ENCODE peak calls at places on chromosomes 3 and 15, in seven cellular contexts. One of them, this sample, is unnamed.

GRCh38 chr3:150739877-150740645 is 22.9 kb downstream of the SIAH2 start:
- DNase-seq in upper lobe of left lung: no peak
- DNase-seq in tibial nerve: no peak
- DNase-seq in heart left ventricle: no peak
- DNase-seq in breast epithelium: no peak
- DNase-seq in adrenal gland: no peak
- DNase-seq in H54: no peak
- DNase-seq in this sample: no peak

GRCh38 chr3:10396083-10396482 is 75.2 kb upstream of the SEC13 start:
- DNase-seq in upper lobe of left lung: no peak
- DNase-seq in tibial nerve: no peak
- DNase-seq in heart left ventricle: no peak
- DNase-seq in breast epithelium: no peak
- DNase-seq in adrenal gland: no peak
- DNase-seq in H54: no peak
- DNase-seq in this sample: no peak

GRCh38 chr15:101707983-101708382 is 16.3 kb downstream of the TARS3 start:
- DNase-seq in upper lobe of left lung: no peak
- DNase-seq in tibial nerve: no peak
- DNase-seq in heart left ventricle: no peak
- DNase-seq in breast epithelium: no peak
- DNase-seq in adrenal gland: no peak
- DNase-seq in H54: no peak
- DNase-seq in this sample: no peak

GRCh38 chr3:102360211-102360610 is 74.6 kb upstream of the ZPLD1 start:
- DNase-seq in upper lobe of left lung: no peak
- DNase-seq in tibial nerve: no peak
- DNase-seq in heart left ventricle: no peak
- DNase-seq in breast epithelium: no peak
- DNase-seq in adrenal gland: no peak
- DNase-seq in H54: no peak
- DNase-seq in this sample: no peak

GRCh38 chr3:197408177-197408957 is 110.0 kb upstream of the DLG1 start:
- DNase-seq in upper lobe of left lung: no peak
- DNase-seq in tibial nerve: no peak
- DNase-seq in heart left ventricle: no peak
- DNase-seq in breast epithelium: no peak
- DNase-seq in adrenal gland: no peak
- DNase-seq in H54: no peak
- DNase-seq in this sample: no peak

GRCh38 chr3:188720636-188721035 is 451.1 kb upstream of the TPRG1 start:
- DNase-seq in upper lobe of left lung: no peak
- DNase-seq in tibial nerve: no peak
- DNase-seq in heart left ventricle: no peak
- DNase-seq in breast epithelium: no peak
- DNase-seq in adrenal gland: no peak
- DNase-seq in H54: peak
- DNase-seq in this sample: no peak

GRCh38 chr15:42511010-42511396 is 15.6 kb downstream of the SNAP23 start:
- DNase-seq in upper lobe of left lung: no peak
- DNase-seq in tibial nerve: no peak
- DNase-seq in heart left ventricle: no peak
- DNase-seq in breast epithelium: no peak
- DNase-seq in adrenal gland: no peak
- DNase-seq in H54: no peak
- DNase-seq in this sample: no peak

GRCh38 chr3:177827517-177828249 is 630.4 kb upstream of the TBL1XR1 start:
- DNase-seq in upper lobe of left lung: no peak
- DNase-seq in tibial nerve: no peak
- DNase-seq in heart left ventricle: no peak
- DNase-seq in breast epithelium: no peak
- DNase-seq in adrenal gland: peak
- DNase-seq in H54: no peak
- DNase-seq in this sample: no peak

GRCh38 chr3:4776399-4776979 is 202.7 kb upstream of the BHLHE40 start:
- DNase-seq in upper lobe of left lung: no peak
- DNase-seq in tibial nerve: no peak
- DNase-seq in heart left ventricle: no peak
- DNase-seq in breast epithelium: no peak
- DNase-seq in adrenal gland: no peak
- DNase-seq in H54: no peak
- DNase-seq in this sample: peak

GRCh38 chr3:113245775-113246174 is 34.4 kb downstream of the BOC start:
- DNase-seq in upper lobe of left lung: no peak
- DNase-seq in tibial nerve: peak
- DNase-seq in heart left ventricle: peak
- DNase-seq in breast epithelium: no peak
- DNase-seq in adrenal gland: peak
- DNase-seq in H54: no peak
- DNase-seq in this sample: no peak

GRCh38 chr3:88219138-88219792 is 69.5 kb downstream of the C3orf38 start:
- DNase-seq in upper lobe of left lung: peak
- DNase-seq in tibial nerve: peak
- DNase-seq in heart left ventricle: peak
- DNase-seq in breast epithelium: no peak
- DNase-seq in adrenal gland: peak
- DNase-seq in H54: no peak
- DNase-seq in this sample: peak

DNA sequence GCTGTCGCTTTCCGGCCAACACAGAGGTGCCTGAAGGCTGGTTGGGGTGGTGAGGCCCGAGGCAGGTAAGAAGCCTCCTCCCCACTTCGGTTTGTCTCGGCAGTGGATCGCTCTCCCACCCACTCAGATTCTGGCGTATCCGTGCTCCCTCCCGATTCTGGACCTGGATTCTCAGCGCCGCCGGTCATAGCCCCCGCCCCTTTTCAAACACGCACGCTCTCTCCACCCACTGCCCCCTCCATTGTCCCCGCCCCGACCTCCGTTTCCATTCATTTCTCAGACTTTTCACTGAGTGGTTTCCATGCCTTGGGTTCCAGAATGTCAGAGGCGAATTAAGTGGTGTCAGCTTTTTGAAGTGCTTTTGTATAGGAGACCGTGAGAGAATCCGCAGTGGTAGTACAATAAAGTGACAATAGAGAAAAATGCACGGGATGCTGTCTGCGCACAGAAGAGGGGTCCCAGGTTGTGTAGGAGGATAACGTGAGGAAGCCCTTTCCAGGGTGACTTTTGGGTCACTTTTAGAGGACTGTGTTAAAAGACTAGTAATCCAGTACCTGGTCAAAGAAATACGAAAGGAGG is at the start of gene SENP8:
- DNase-seq in upper lobe of left lung: peak
- DNase-seq in tibial nerve: no peak
- DNase-seq in heart left ventricle: no peak
- DNase-seq in breast epithelium: no peak
- DNase-seq in adrenal gland: no peak
- DNase-seq in H54: peak
- DNase-seq in this sample: peak
- TF ChIP-seq POLR2A in upper lobe of left lung: no peak
- TF ChIP-seq POLR2A in tibial nerve: no peak
- TF ChIP-seq POLR2A in heart left ventricle: no peak
- TF ChIP-seq POLR2A in breast epithelium: no peak
- TF ChIP-seq POLR2A in adrenal gland: no peak
- TF ChIP-seq POLR2A in H54: peak
- TF ChIP-seq POLR2A in this sample: peak

DNA sequence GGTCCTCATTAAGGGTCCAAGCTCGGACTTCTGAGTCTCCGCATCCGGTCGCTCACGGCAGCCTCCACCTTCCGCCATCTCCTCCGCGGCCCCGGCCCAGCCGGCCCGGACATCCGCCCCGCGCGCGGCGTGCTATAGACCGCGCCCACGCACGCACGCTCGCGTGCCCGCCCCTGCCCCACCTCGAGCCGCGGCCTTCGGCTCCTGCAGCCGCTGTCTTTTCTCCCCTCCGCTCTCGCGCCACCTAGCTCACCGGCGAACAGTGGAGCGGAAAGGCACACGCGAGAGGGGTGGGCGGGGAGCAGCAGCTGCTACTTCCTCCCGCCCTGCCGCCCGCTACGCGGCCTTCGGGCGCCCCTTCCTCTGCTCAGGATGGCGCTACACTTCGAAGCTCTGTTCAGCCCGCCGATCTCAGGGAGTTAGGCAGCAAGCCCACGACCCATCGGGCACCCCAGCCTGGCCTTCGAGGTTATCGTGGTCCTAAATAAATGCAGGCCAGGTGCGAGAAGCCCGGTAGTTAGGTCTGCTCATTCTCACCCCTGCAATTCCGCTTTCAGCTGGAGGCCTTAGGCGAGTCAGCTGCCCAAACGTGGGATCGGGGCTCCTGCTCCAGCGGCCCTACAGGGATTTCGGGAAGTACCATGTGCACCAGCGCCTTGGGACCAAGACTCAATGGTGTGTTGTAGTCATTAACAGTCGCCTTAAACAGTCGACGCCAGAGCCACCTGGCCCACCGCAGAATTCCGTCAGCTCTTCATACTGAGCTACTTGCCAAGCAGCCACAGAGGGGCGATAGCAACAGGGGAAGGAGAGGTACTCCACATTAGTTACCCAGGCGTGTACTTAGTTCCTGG is at the start of gene USP4:
- DNase-seq in upper lobe of left lung: peak
- DNase-seq in tibial nerve: peak
- DNase-seq in heart left ventricle: peak
- DNase-seq in breast epithelium: peak
- DNase-seq in adrenal gland: peak
- DNase-seq in H54: peak
- DNase-seq in this sample: peak
- TF ChIP-seq POLR2A in upper lobe of left lung: peak
- TF ChIP-seq POLR2A in tibial nerve: peak
- TF ChIP-seq POLR2A in heart left ventricle: no peak
- TF ChIP-seq POLR2A in breast epithelium: no peak
- TF ChIP-seq POLR2A in adrenal gland: peak
- TF ChIP-seq POLR2A in H54: peak
- TF ChIP-seq POLR2A in this sample: peak

GRCh38 chr3:140423146-140423545 is 254.7 kb upstream of the TRIM42 start:
- DNase-seq in upper lobe of left lung: no peak
- DNase-seq in tibial nerve: no peak
- DNase-seq in heart left ventricle: no peak
- DNase-seq in breast epithelium: no peak
- DNase-seq in adrenal gland: no peak
- DNase-seq in H54: no peak
- DNase-seq in this sample: no peak
- TF ChIP-seq POLR2A in upper lobe of left lung: no peak
- TF ChIP-seq POLR2A in tibial nerve: no peak
- TF ChIP-seq POLR2A in heart left ventricle: no peak
- TF ChIP-seq POLR2A in breast epithelium: no peak
- TF ChIP-seq POLR2A in adrenal gland: no peak
- TF ChIP-seq POLR2A in H54: no peak
- TF ChIP-seq POLR2A in this sample: no peak

GRCh38 chr3:16302082-16302631 is 37.1 kb downstream of the OXNAD1 start:
- DNase-seq in upper lobe of left lung: no peak
- DNase-seq in tibial nerve: no peak
- DNase-seq in heart left ventricle: no peak
- DNase-seq in breast epithelium: no peak
- DNase-seq in adrenal gland: no peak
- DNase-seq in H54: no peak
- DNase-seq in this sample: no peak

GRCh38 chr3:16301490-16301889 is 36.5 kb downstream of the OXNAD1 start:
- DNase-seq in upper lobe of left lung: no peak
- DNase-seq in tibial nerve: no peak
- DNase-seq in heart left ventricle: no peak
- DNase-seq in breast epithelium: no peak
- DNase-seq in adrenal gland: no peak
- DNase-seq in H54: no peak
- DNase-seq in this sample: no peak

GRCh38 chr3:16303037-16303436 is 38.0 kb downstream of the OXNAD1 start:
- DNase-seq in upper lobe of left lung: no peak
- DNase-seq in tibial nerve: no peak
- DNase-seq in heart left ventricle: no peak
- DNase-seq in breast epithelium: no peak
- DNase-seq in adrenal gland: no peak
- DNase-seq in H54: no peak
- DNase-seq in this sample: no peak

GRCh38 chr3:16305121-16305541 is 40.1 kb downstream of the OXNAD1 start:
- DNase-seq in upper lobe of left lung: no peak
- DNase-seq in tibial nerve: no peak
- DNase-seq in heart left ventricle: no peak
- DNase-seq in breast epithelium: no peak
- DNase-seq in adrenal gland: no peak
- DNase-seq in H54: no peak
- DNase-seq in this sample: no peak

GRCh38 chr3:16304065-16305010 is 39.3 kb downstream of the OXNAD1 start:
- DNase-seq in upper lobe of left lung: no peak
- DNase-seq in tibial nerve: no peak
- DNase-seq in heart left ventricle: no peak
- DNase-seq in breast epithelium: no peak
- DNase-seq in adrenal gland: no peak
- DNase-seq in H54: no peak
- DNase-seq in this sample: no peak
- TF ChIP-seq POLR2A in upper lobe of left lung: no peak
- TF ChIP-seq POLR2A in tibial nerve: no peak
- TF ChIP-seq POLR2A in heart left ventricle: no peak
- TF ChIP-seq POLR2A in breast epithelium: no peak
- TF ChIP-seq POLR2A in adrenal gland: no peak
- TF ChIP-seq POLR2A in H54: no peak
- TF ChIP-seq POLR2A in this sample: no peak

GRCh38 chr15:56244237-56244810 is 645 bp upstream of the RFX7 start:
- DNase-seq in upper lobe of left lung: no peak
- DNase-seq in tibial nerve: peak
- DNase-seq in heart left ventricle: peak
- DNase-seq in breast epithelium: no peak
- DNase-seq in adrenal gland: peak
- DNase-seq in H54: no peak
- DNase-seq in this sample: no peak

GRCh38 chr15:56244811-56245576 is 1.3 kb upstream of the RFX7 start:
- DNase-seq in upper lobe of left lung: peak
- DNase-seq in tibial nerve: peak
- DNase-seq in heart left ventricle: peak
- DNase-seq in breast epithelium: no peak
- DNase-seq in adrenal gland: no peak
- DNase-seq in H54: no peak
- DNase-seq in this sample: no peak

GRCh38 chr15:56243117-56243773 is 434 bp downstream of the RFX7 start:
- DNase-seq in upper lobe of left lung: peak
- DNase-seq in tibial nerve: peak
- DNase-seq in heart left ventricle: peak
- DNase-seq in breast epithelium: no peak
- DNase-seq in adrenal gland: peak
- DNase-seq in H54: no peak
- DNase-seq in this sample: no peak

GRCh38 chr15:56242576-56243116 is 1.0 kb downstream of the RFX7 start:
- DNase-seq in upper lobe of left lung: no peak
- DNase-seq in tibial nerve: no peak
- DNase-seq in heart left ventricle: no peak
- DNase-seq in breast epithelium: no peak
- DNase-seq in adrenal gland: no peak
- DNase-seq in H54: no peak
- DNase-seq in this sample: no peak

GRCh38 chr15:56243774-56244236 is at the start of gene RFX7:
- DNase-seq in upper lobe of left lung: peak
- DNase-seq in tibial nerve: peak
- DNase-seq in heart left ventricle: peak
- DNase-seq in breast epithelium: peak
- DNase-seq in adrenal gland: peak
- DNase-seq in H54: no peak
- DNase-seq in this sample: no peak
- TF ChIP-seq POLR2A in upper lobe of left lung: no peak
- TF ChIP-seq POLR2A in tibial nerve: peak
- TF ChIP-seq POLR2A in heart left ventricle: no peak
- TF ChIP-seq POLR2A in breast epithelium: no peak
- TF ChIP-seq POLR2A in adrenal gland: peak
- TF ChIP-seq POLR2A in H54: peak
- TF ChIP-seq POLR2A in this sample: no peak